ENCODE peak calls at places on chromosomes 7 and 10, in five cellular contexts. J, D, G, S and E are unnamed samples.
A peak's percentile ranks its signal among the peaks of the same experiment; 100 is the strongest.

GRCh38 chr7:15104411-15105092 is 202.0 kb upstream of the DGKB start:
- DNase-seq in G (no peak), S (no peak), D (no peak), J (no peak), E (no peak)

GRCh38 chr10:48430402-48430993 is 124.0 kb downstream of the MAPK8 start:
- DNase-seq in J (no peak), S (no peak), G (no peak), D (no peak), E (no peak)

GRCh38 chr7:44712012-44712411 is 36.6 kb upstream of the ZMIZ2 start:
- DNase-seq in G (no peak), S (peak; percentile 89), D (no peak), J (no peak), E (no peak)

GRCh38 chr10:44512345-44513095 is 127.6 kb upstream of the CXCL12 start:
- DNase-seq in S (no peak), D (no peak), G (no peak), J (no peak), E (no peak)

GRCh38 chr10:78860260-78860914 is 208.4 kb upstream of the ZMIZ1 start:
- DNase-seq in S (no peak), D (no peak), J (no peak), G (peak; percentile 6), E (no peak)

GRCh38 chr7:81629702-81630101 is 140.1 kb downstream of the HGF start:
- DNase-seq in J (no peak), S (no peak), D (no peak), G (no peak), E (no peak)

GRCh38 chr10:84715911-84716310 is 387.5 kb downstream of the CCSER2 start:
- DNase-seq in D (peak; percentile 23), G (no peak), S (peak; percentile 48), J (no peak), E (no peak)

GRCh38 chr10:33535866-33536265 is 201.4 kb upstream of the NRP1 start:
- DNase-seq in D (no peak), J (no peak), G (no peak), S (no peak), E (no peak)

GRCh38 chr7:45698527-45699309 is 124.5 kb downstream of the ADCY1 start:
- DNase-seq in S (no peak), D (no peak), G (no peak), J (no peak), E (no peak)

GRCh38 chr10:52442576-52442975 is 128.5 kb downstream of the DKK1 start:
- DNase-seq in G (no peak), J (peak; percentile 48), D (no peak), S (no peak), E (no peak)

GRCh38 chr10:96614515-96614914 is 27.7 kb upstream of the TM9SF3 start:
- DNase-seq in S (peak; percentile 41), G (no peak), J (peak; percentile 91), D (no peak), E (no peak)

GRCh38 chr10:110420401-110421193 is 77.1 kb upstream of the DUSP5 start:
- DNase-seq in D (no peak), G (peak; percentile 68), J (peak; percentile 41), S (no peak), E (no peak)

GRCh38 chr7:24704311-24704710 is 53.0 kb downstream of the GSDME start:
- DNase-seq in D (no peak), G (no peak), J (no peak), S (no peak), E (no peak)

GRCh38 chr10:15124908-15125307 is 27.8 kb downstream of the RPP38 start:
- DNase-seq in J (no peak), S (no peak), G (no peak), D (no peak), E (no peak)

GRCh38 chr10:19930936-19931859 is 115.0 kb downstream of the PLXDC2 start:
- DNase-seq in D (peak; percentile 56), S (no peak), J (peak; percentile 37), G (no peak), E (no peak)

GRCh38 chr7:147196476-147196875 is 1079.9 kb downstream of the CNTNAP2 start:
- DNase-seq in S (no peak), G (no peak), J (no peak), D (no peak), E (no peak)

GRCh38 chr10:1141261-1141660 is 85.1 kb downstream of the WDR37 start:
- DNase-seq in D (no peak), G (no peak), J (no peak), S (no peak), E (no peak)

GRCh38 chr10:49070701-49071100 is 44.6 kb downstream of the VSTM4 start:
- DNase-seq in J (no peak), S (no peak), G (no peak), D (no peak), E (no peak)

GRCh38 chr7:157474685-157475084 is 137.9 kb downstream of the DNAJB6 start:
- DNase-seq in J (no peak), G (peak; percentile 16), S (no peak), D (no peak), E (no peak)

GRCh38 chr7:3267928-3268690 is 32.9 kb upstream of the SDK1 start:
- DNase-seq in D (no peak), S (no peak), G (no peak), J (no peak), E (no peak)

GRCh38 chr10:22992075-22992474 is 64.2 kb downstream of the ARMC3 start:
- DNase-seq in G (no peak), D (no peak), J (no peak), S (no peak), E (no peak)

GRCh38 chr10:23994459-23995046 is 214.4 kb upstream of the KIAA1217 start:
- DNase-seq in D (peak; percentile 52), S (peak; percentile 58), J (peak; percentile 48), G (peak; percentile 23), E (peak; percentile 45)

GRCh38 chr10:96585726-96586418 is 940 bp downstream of the TM9SF3 start:
- DNase-seq in J (peak; percentile 13), G (no peak), D (peak; percentile 78), S (no peak), E (no peak)

GRCh38 chr7:23106491-23106800 is 861 bp downstream of the KLHL7 start:
- DNase-seq in S (no peak), J (no peak), D (peak; percentile 38), G (no peak), E (no peak)

GRCh38 chr7:38385682-38386081 is 112.2 kb upstream of the TARP start:
- DNase-seq in D (no peak), S (no peak), G (no peak), J (no peak), E (no peak)

GRCh38 chr7:133003052-133003910 is 78.6 kb downstream of the CHCHD3 start:
- DNase-seq in S (no peak), G (no peak), J (no peak), D (no peak), E (no peak)

GRCh38 chr7:158887594-158887993 is 31.2 kb downstream of the DYNC2I1 start:
- DNase-seq in G (no peak), D (no peak), J (peak; percentile 88), S (no peak), E (no peak)

GRCh38 chr10:97731346-97732051 is 5.4 kb upstream of the ZFYVE27 start:
- DNase-seq in G (peak; percentile 72), D (peak; percentile 79), J (peak; percentile 80), S (peak; percentile 64), E (peak; percentile 72)

DNA sequence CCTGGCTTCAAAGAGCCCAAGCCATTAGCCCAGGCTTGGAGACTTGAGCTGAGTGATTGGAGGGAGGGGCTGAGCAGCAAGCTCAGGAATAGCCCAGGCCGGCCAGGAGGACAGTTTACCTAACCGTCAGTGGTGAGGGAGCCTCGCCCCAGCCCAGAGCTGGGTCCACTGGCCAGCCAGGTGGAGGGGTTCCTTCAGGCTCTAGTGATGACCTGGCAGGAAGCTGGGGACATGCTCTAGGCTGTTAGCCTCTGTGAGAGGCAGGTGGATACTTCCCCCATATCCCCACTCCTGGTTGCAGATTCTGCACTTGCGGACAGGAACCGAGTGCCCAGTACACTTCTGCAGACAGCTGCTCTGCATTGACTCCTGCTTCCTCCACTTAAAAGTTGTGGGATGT is 61.2 kb upstream of the ANTXRL start:
- DNase-seq in S (no peak), J (no peak), D (no peak), G (no peak), E (no peak)
- H3K4me3 ChIP-seq in S (no peak overlapping the region), J (no peak overlapping the region), D (no peak overlapping the region), G (no peak overlapping the region), E (no peak overlapping the region)

DNA sequence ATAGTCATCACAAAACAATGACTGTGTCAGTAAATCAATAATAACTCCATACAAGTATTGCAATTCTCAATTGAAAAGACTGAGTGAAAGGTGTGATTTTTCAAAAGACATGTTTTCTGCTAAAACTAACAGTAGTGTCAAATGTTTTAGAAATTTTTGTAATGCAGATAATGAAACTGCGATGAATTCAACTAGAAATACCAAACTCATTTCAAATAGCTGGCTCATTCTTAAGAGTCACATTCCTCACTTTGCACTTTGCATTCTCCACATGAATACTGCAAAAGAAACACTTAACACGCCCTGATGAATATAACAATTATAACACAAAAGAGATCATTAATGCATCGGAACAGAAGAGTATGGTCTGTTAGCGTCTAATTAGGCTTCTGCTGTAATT is 15.4 kb upstream of the TSPAN12 start:
- DNase-seq in J (no peak), G (no peak), S (no peak), D (no peak), E (no peak)
- H3K4me3 ChIP-seq in J (no peak overlapping the region), G (no peak overlapping the region), S (no peak overlapping the region), D (no peak overlapping the region), E (no peak overlapping the region)

GRCh38 chr7:16395121-16395520 is 26.2 kb downstream of the CRPPA start:
- DNase-seq in S (no peak), D (no peak), J (no peak), G (no peak), E (no peak)

GRCh38 chr7:16398211-16399017 is 22.9 kb downstream of the CRPPA start:
- DNase-seq in G (no peak), D (no peak), S (no peak), J (no peak), E (no peak)

GRCh38 chr7:16397497-16398210 is 23.7 kb downstream of the CRPPA start:
- DNase-seq in S (no peak), G (no peak), D (no peak), J (no peak), E (no peak)

GRCh38 chr7:16399265-16399801 is 22.0 kb downstream of the CRPPA start:
- DNase-seq in S (no peak), G (no peak), D (no peak), J (no peak), E (no peak)

DNA sequence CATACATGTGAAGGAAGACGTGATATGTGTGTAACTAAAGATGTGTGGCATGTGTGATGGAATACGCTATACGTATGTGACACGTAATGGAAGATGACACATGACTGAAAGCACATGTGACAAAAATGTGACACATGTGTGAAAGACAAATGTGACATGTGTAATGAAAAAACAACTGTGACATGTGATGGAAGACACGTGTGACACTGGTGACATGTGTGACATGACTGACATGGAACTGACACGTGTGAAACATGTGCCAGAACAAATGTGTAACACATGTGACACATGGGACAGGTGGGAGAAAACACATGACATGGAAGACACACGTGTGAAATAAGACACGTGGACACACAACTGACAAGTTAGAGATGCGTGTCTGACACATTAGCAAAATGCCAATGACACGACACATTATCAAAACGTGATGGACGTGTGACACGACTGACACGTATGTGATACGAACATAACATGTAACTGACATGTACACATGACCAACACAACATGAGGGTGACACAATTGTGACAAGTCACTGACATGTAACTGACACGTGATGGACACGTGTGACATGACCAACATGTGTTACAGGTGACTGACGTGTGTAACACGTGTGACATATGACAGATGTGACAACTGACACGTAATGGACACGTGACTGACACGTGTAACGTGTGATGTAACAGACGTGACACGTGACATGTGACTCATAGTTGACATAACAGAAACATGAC is 24.4 kb downstream of the CRPPA start:
- DNase-seq in G (no peak), J (no peak), D (no peak), S (no peak), E (no peak)
- H3K4me3 ChIP-seq in G (no peak overlapping the region), J (no peak overlapping the region), D (no peak overlapping the region), S (peak overlapping the region; percentile 32), E (no peak overlapping the region)

GRCh38 chr7:116588641-116589594 is 64.1 kb downstream of the CAV1 start:
- DNase-seq in S (no peak), J (peak; percentile 64), G (no peak), D (no peak), E (no peak)
- H3K4me3 ChIP-seq in S (no peak overlapping the region), J (no peak overlapping the region), G (no peak overlapping the region), D (no peak overlapping the region), E (no peak overlapping the region)